ENCODE peak calls at places on chromosomes 1 and 21, in five cellular contexts. D is left cardiac atrium, S is HEK293T, W is NCI-H2081, I is stromal cell of bone marrow. C is an unnamed sample.

GRCh38 chr1:38087676-38088075 is 41.1 kb upstream of the POU3F1 start:
- DNase-seq in D (no peak), S (no peak), W (no peak), I (no peak), C (no peak)

GRCh38 chr21:26939532-26940181 is 27.2 kb downstream of the ADAMTS5 start:
- DNase-seq in D (no peak), S (no peak), W (no peak), I (peak), C (no peak)

GRCh38 chr1:228093050-228093906 is 9.8 kb downstream of the C1orf35 start:
- DNase-seq in D (no peak), S (no peak), W (no peak), I (no peak), C (no peak)

GRCh38 chr1:23902611-23903278 is 10.4 kb downstream of the CNR2 start:
- DNase-seq in D (peak), S (no peak), W (no peak), I (no peak), C (peak)

GRCh38 chr1:156805766-156806511 is 10.7 kb downstream of the SH2D2A start:
- DNase-seq in D (peak), S (no peak), W (no peak), I (peak), C (no peak)

GRCh38 chr1:170634293-170634692 is 29.6 kb upstream of the PRRX1 start:
- DNase-seq in D (no peak), S (no peak), W (no peak), I (no peak), C (no peak)

GRCh38 chr1:63874278-63874880 is 100.6 kb downstream of the ROR1 start:
- DNase-seq in D (no peak), S (no peak), W (no peak), I (no peak), C (no peak)

GRCh38 chr21:45458281-45459170 is 53.6 kb downstream of the COL18A1 start:
- DNase-seq in D (peak), S (no peak), W (no peak), I (no peak), C (no peak)

GRCh38 chr1:183907106-183907505 is 102.2 kb downstream of the RGL1 start:
- DNase-seq in D (no peak), S (no peak), W (no peak), I (no peak), C (no peak)

GRCh38 chr1:228900099-228900965 is 165.1 kb downstream of the RHOU start:
- DNase-seq in D (no peak), S (no peak), W (no peak), I (no peak), C (no peak)

GRCh38 chr1:14924455-14925325 is 228.9 kb upstream of the TMEM51 start:
- DNase-seq in D (peak), S (peak), W (no peak), I (no peak), C (no peak)

GRCh38 chr1:38194486-38194885 is 147.9 kb upstream of the POU3F1 start:
- DNase-seq in D (no peak), S (no peak), W (no peak), I (no peak), C (no peak)

GRCh38 chr1:184545601-184546000 is 158.8 kb downstream of the C1orf21 start:
- DNase-seq in D (no peak), S (no peak), W (no peak), I (peak), C (no peak)

GRCh38 chr1:241774017-241774416 is 74.0 kb upstream of the EXO1 start:
- DNase-seq in D (no peak), S (no peak), W (no peak), I (no peak), C (no peak)

GRCh38 chr1:8914471-8914870 is 31.2 kb upstream of the CA6 start:
- DNase-seq in D (no peak), S (no peak), W (no peak), I (no peak), C (no peak)

GRCh38 chr1:67650061-67650460 is 34.9 kb upstream of the GADD45A start:
- DNase-seq in D (no peak), S (no peak), W (no peak), I (no peak), C (no peak)

GRCh38 chr1:219041141-219041540 is 132.5 kb upstream of the LYPLAL1 start:
- DNase-seq in D (no peak), S (no peak), W (no peak), I (no peak), C (no peak)

GRCh38 chr1:208101661-208102431 is 142.3 kb downstream of the PLXNA2 start:
- DNase-seq in D (peak), S (no peak), W (peak), I (no peak), C (peak)

C was measured in WTC11.